ENCODE peak calls at places on chromosome 1, in eight cellular contexts. D, A, F, O, L, B, N and W are unnamed samples.

GRCh38 chr1:156928043-156928602 is 7.7 kb downstream of the LRRC71 start:
- DNase-seq in A (no peak), O (no peak), B (no peak), L (no peak), F (no peak), D (no peak), N (no peak), W (no peak)

GRCh38 chr1:211329764-211330201 is 3.1 kb downstream of the TRAF5 start:
- DNase-seq in D (no peak), F (no peak), L (no peak), O (no peak), N (no peak), B (no peak), A (no peak), W (no peak)

GRCh38 chr1:202276920-202277319 is 64.8 kb downstream of the UBE2T start:
- DNase-seq in B (no peak), A (no peak), F (no peak), N (no peak), O (no peak), L (no peak), D (no peak), W (no peak)

GRCh38 chr1:113677250-113678158 is 81.8 kb downstream of the PHTF1 start:
- DNase-seq in N (peak; percentile 21), L (peak; percentile 49), D (no peak), O (no peak), F (peak; percentile 67), B (no peak), A (no peak), W (peak; percentile 36)

GRCh38 chr1:213830371-213830770 is 157.4 kb upstream of the PROX1 start:
- DNase-seq in D (no peak), N (no peak), O (no peak), L (no peak), F (no peak), B (no peak), A (no peak), W (no peak)

GRCh38 chr1:13697738-13698137 is 2.2 kb upstream of the PRDM2 start:
- DNase-seq in B (no peak), A (no peak), D (no peak), L (peak; percentile 2), N (no peak), F (no peak), O (no peak), W (no peak)

GRCh38 chr1:173297798-173298391 is 90.8 kb upstream of the TNFSF4 start:
- DNase-seq in A (no peak), O (no peak), N (no peak), F (no peak), L (no peak), B (no peak), D (no peak), W (no peak)

GRCh38 chr1:223657978-223658377 is 7.5 kb downstream of the CAPN8 start:
- DNase-seq in L (no peak), D (no peak), O (no peak), N (no peak), A (no peak), B (no peak), F (no peak), W (no peak)

GRCh38 chr1:1004420-1004779 is 4.5 kb upstream of the HES4 start:
- DNase-seq in B (no peak), L (no peak), D (no peak), A (no peak), F (no peak), O (no peak), N (no peak), W (no peak)

GRCh38 chr1:12405325-12406217 is 175.7 kb downstream of the VPS13D start:
- DNase-seq in N (no peak), B (no peak), F (peak; percentile 65), O (no peak), L (peak; percentile 34), D (no peak), A (peak; percentile 42), W (no peak)

GRCh38 chr1:49200738-49201137 is 424.0 kb upstream of the BEND5 start:
- DNase-seq in A (no peak), D (no peak), N (no peak), L (no peak), F (no peak), B (no peak), O (no peak), W (no peak)

GRCh38 chr1:161721738-161722343 is 497 bp downstream of the FCRLB start:
- DNase-seq in N (no peak), F (peak; percentile 97), A (no peak), O (no peak), L (peak; percentile 54), D (no peak), B (no peak), W (no peak)

GRCh38 chr1:187641907-187642306 is 813.2 kb downstream of the PLA2G4A start:
- DNase-seq in N (no peak), A (no peak), L (no peak), D (no peak), B (no peak), O (no peak), F (no peak), W (no peak)

GRCh38 chr1:215393476-215393875 is 173.6 kb upstream of the KCTD3 start:
- DNase-seq in O (no peak), D (no peak), B (no peak), L (no peak), N (no peak), F (no peak), A (no peak), W (no peak)

GRCh38 chr1:160681067-160681890 is 30.3 kb downstream of the CD48 start:
- DNase-seq in F (peak; percentile 43), O (peak; percentile 75), D (no peak), L (peak; percentile 84), A (peak; percentile 16), B (peak; percentile 87), N (peak; percentile 56), W (peak; percentile 40)

GRCh38 chr1:18597159-18598042 is 33.2 kb upstream of the PAX7 start:
- DNase-seq in O (no peak), N (peak; percentile 51), B (peak; percentile 65), L (peak; percentile 33), A (no peak), D (peak; percentile 43), F (peak; percentile 63), W (peak; percentile 65)

GRCh38 chr1:67020304-67020703 is 33.6 kb downstream of the SLC35D1 start:
- DNase-seq in F (peak; percentile 55), L (no peak), B (no peak), D (no peak), O (no peak), N (no peak), A (no peak), W (no peak)

GRCh38 chr1:230120289-230120948 is 53.4 kb downstream of the GALNT2 start:
- DNase-seq in F (peak; percentile 29), N (peak; percentile 70), L (no peak), O (no peak), D (no peak), A (no peak), B (no peak), W (no peak)

GRCh38 chr1:164006621-164007020 is 552.4 kb upstream of the PBX1 start:
- DNase-seq in B (no peak), A (no peak), L (no peak), N (no peak), D (no peak), O (no peak), F (no peak), W (no peak)

GRCh38 chr1:164561461-164561860 is 2.5 kb downstream of the PBX1 start:
- DNase-seq in B (no peak), O (no peak), L (no peak), D (no peak), N (no peak), A (no peak), F (peak; percentile 44), W (peak; percentile 33)

GRCh38 chr1:43067856-43068751 is 104.0 kb downstream of the EBNA1BP2 start:
- DNase-seq in D (no peak), F (peak; percentile 20), B (no peak), O (no peak), A (no peak), L (no peak), N (no peak), W (peak; percentile 43)

GRCh38 chr1:185843297-185843869 is 109.2 kb downstream of the HMCN1 start:
- DNase-seq in B (no peak), D (no peak), F (peak; percentile 1), A (no peak), N (no peak), O (no peak), L (no peak), W (no peak)

GRCh38 chr1:58251415-58252073 is 295.0 kb downstream of the OMA1 start:
- DNase-seq in A (no peak), L (no peak), O (no peak), N (no peak), D (no peak), F (peak; percentile 38), B (no peak), W (no peak)

GRCh38 chr1:68959631-68960030 is 462.7 kb upstream of the DEPDC1 start:
- DNase-seq in A (no peak), O (no peak), F (no peak), B (no peak), L (no peak), D (no peak), N (no peak), W (no peak)

GRCh38 chr1:201750934-201751333 is 78.0 kb upstream of the IPO9 start:
- DNase-seq in L (no peak), F (peak; percentile 78), O (no peak), D (no peak), A (no peak), N (no peak), B (no peak), W (no peak)

GRCh38 chr1:214123061-214123784 is 135.4 kb downstream of the PROX1 start:
- DNase-seq in D (peak; percentile 9), O (no peak), N (no peak), B (no peak), A (peak; percentile 17), L (peak; percentile 72), F (peak; percentile 69), W (peak; percentile 88)